ENCODE peak calls at places on chromosome 19, in four cellular contexts. One of them, this sample, is unnamed.

GRCh38 chr19:58059003-58059671 is at the start of gene ZNF135:
- DNase-seq in SK-N-SH: peak
- DNase-seq in HCT116: no peak
- DNase-seq in HepG2: no peak
- DNase-seq in this sample: no peak

GRCh38 chr19:3157096-3157845 is 21.3 kb upstream of the S1PR4 start:
- DNase-seq in HCT116: no peak
- DNase-seq in HepG2: no peak
- DNase-seq in SK-N-SH: no peak
- DNase-seq in this sample: no peak

GRCh38 chr19:38837656-38838121 is 6.1 kb upstream of the ECH1 start:
- DNase-seq in HepG2: peak
- DNase-seq in HCT116: no peak
- DNase-seq in SK-N-SH: no peak
- DNase-seq in this sample: no peak

GRCh38 chr19:8180018-8180417 is 29.2 kb upstream of the CERS4 start:
- DNase-seq in HepG2: no peak
- DNase-seq in HCT116: no peak
- DNase-seq in SK-N-SH: no peak
- DNase-seq in this sample: no peak

GRCh38 chr19:36040495-36040894 is 7.8 kb upstream of the CLIP3 start:
- DNase-seq in SK-N-SH: no peak
- DNase-seq in HepG2: no peak
- DNase-seq in HCT116: no peak
- DNase-seq in this sample: no peak

GRCh38 chr19:17125052-17125727 is 49.6 kb downstream of the MYO9B start:
- DNase-seq in HCT116: no peak
- DNase-seq in SK-N-SH: no peak
- DNase-seq in HepG2: no peak
- DNase-seq in this sample: no peak

GRCh38 chr19:11168568-11168967 is 13.0 kb upstream of the SPC24 start:
- DNase-seq in HepG2: no peak
- DNase-seq in SK-N-SH: no peak
- DNase-seq in HCT116: peak
- DNase-seq in this sample: no peak

GRCh38 chr19:46605356-46605821 is 4.3 kb downstream of the CALM3 start:
- DNase-seq in SK-N-SH: peak
- DNase-seq in HCT116: no peak
- DNase-seq in HepG2: no peak
- DNase-seq in this sample: no peak

GRCh38 chr19:39858541-39858940 is 12.4 kb upstream of the FBL start:
- DNase-seq in HCT116: no peak
- DNase-seq in SK-N-SH: no peak
- DNase-seq in HepG2: peak
- DNase-seq in this sample: no peak

GRCh38 chr19:29677001-29677781 is 11.9 kb downstream of the PLEKHF1 start:
- DNase-seq in HepG2: no peak
- DNase-seq in SK-N-SH: no peak
- DNase-seq in HCT116: no peak
- DNase-seq in this sample: no peak

GRCh38 chr19:29245221-29245620 is 32.3 kb upstream of the UQCRFS1 start:
- DNase-seq in HepG2: no peak
- DNase-seq in HCT116: no peak
- DNase-seq in SK-N-SH: no peak
- DNase-seq in this sample: no peak

GRCh38 chr19:16111909-16112752 is 442 bp downstream of the RAB8A start:
- DNase-seq in HepG2: no peak
- DNase-seq in HCT116: no peak
- DNase-seq in SK-N-SH: no peak
- DNase-seq in this sample: no peak
- TF ChIP-seq POLR2AphosphoS5 in HepG2: peak
- TF ChIP-seq POLR2AphosphoS5 in HCT116: peak
- TF ChIP-seq POLR2AphosphoS5 in SK-N-SH: peak
- TF ChIP-seq POLR2AphosphoS5 in this sample: peak

DNA sequence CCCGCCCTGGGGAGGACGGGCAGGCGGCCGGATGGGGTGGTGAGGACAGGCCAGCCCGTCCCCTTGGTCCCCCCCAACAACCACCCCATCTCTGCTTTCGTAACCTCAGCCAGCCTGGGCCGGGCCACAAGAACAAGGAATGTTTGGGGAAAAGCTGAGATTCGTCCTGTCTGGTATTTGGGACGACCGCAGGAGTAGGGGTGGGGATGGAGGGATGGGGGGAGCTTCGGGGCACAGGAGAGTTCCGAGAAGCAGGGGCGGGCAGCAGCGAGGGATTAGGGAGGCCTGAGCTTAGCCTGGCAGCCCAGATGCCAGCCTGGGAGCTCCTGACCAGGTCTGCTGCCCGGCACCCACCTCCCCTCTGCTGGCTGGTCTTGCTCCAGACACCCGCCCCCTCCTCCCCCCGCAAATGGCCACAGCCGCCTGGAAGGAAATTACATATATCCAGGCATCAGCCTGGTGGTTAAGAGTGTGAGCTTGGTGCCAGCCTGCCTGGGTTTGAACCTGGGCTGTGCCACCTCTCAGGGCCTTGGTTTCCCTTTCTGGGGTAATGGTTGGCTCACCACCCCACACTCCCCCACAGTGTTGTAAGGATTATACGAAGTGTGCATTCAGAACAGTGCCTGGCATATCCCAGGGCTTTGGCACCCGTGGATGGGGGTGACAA is at the start of gene PODNL1:
- DNase-seq in SK-N-SH: peak
- DNase-seq in HepG2: no peak
- DNase-seq in HCT116: no peak
- DNase-seq in this sample: no peak
- H3K27ac ChIP-seq in SK-N-SH: peak
- H3K27ac ChIP-seq in HepG2: no peak
- H3K27ac ChIP-seq in HCT116: no peak
- H3K27ac ChIP-seq in this sample: no peak

GRCh38 chr19:9913237-9914000 is 22.9 kb downstream of the OLFM2 start:
- DNase-seq in SK-N-SH: peak
- DNase-seq in HCT116: no peak
- DNase-seq in HepG2: no peak
- DNase-seq in this sample: no peak

GRCh38 chr19:9914001-9914314 is 22.4 kb downstream of the OLFM2 start:
- DNase-seq in HepG2: no peak
- DNase-seq in SK-N-SH: no peak
- DNase-seq in HCT116: no peak
- DNase-seq in this sample: no peak

GRCh38 chr19:9912551-9913236 is 23.6 kb downstream of the OLFM2 start:
- DNase-seq in HepG2: no peak
- DNase-seq in HCT116: no peak
- DNase-seq in SK-N-SH: peak
- DNase-seq in this sample: no peak

GRCh38 chr19:9916719-9917118 is 19.6 kb downstream of the OLFM2 start:
- DNase-seq in SK-N-SH: no peak
- DNase-seq in HCT116: no peak
- DNase-seq in HepG2: no peak
- DNase-seq in this sample: no peak

DNA sequence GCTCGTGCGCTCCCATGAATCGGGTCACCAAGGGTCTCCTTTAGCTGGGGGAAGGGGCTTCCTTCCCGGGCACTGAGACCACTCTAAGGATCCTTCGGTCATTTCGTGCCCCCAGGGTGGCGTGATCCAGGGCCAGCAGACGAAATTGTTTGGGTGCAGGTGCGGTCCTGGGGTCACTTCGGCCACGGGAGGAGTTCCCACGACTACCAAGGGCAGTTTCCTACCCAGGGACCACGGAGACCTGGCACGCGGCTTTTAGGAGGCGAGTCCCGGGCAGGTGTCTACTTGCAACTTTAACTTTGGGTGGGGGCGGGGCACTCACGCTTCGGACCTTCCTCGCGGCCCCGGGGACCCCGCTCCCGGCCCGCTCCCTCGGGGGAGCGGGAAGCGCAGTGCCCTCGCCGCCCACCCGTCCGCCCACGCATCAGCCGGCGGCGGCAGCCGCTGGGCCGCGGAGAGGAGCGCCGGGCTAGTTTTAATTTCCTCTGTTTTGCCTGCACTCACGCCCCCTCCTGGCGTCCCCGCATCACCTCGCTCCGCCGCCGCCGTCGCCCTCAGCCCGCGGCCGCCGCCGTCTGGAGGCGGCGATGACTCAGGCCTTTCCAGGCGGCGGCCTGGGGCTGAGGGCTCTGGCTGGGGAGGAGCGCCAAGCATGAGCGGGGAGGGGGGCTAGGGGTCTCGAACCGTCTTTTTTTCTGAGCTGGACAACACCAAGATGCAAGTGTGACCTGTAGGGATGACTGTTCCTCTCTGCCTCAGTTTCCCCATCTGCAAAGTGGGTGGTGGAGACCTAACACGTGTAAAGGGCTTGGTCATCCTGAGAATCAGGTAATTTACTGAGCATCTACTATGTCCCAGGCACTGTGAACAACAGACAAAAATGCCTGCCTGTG is 21.8 kb downstream of the OLFM2 start:
- DNase-seq in SK-N-SH: peak
- DNase-seq in HCT116: peak
- DNase-seq in HepG2: peak
- DNase-seq in this sample: no peak
- H3K9ac ChIP-seq in SK-N-SH: peak
- H3K9ac ChIP-seq in HCT116: peak
- H3K9ac ChIP-seq in HepG2: peak
- H3K9ac ChIP-seq in this sample: peak

DNA sequence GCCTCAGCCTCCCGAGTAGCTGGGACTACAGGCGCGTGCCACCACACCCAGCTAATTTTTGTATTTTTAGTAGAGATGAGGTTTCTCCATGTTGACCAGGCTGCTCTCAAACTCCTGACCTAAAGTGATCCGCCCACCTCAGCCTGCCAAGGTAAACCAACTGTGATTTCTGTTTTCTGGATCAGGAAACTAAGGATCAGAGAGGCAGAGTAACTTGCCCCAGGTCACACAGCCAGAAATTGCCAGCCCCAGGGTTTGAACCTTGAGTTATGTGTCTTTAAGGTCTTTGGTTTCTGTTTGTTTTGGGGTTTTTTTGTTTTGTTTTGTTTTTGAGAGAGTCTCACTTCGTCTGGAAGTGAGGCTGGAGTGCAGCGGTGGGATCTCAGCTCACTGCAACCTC is 4.2 kb upstream of the PLIN3 start:
- DNase-seq in SK-N-SH: no peak
- DNase-seq in HepG2: no peak
- DNase-seq in HCT116: no peak
- DNase-seq in this sample: no peak
- TF ChIP-seq POLR2AphosphoS5 in SK-N-SH: no peak
- TF ChIP-seq POLR2AphosphoS5 in HepG2: no peak
- TF ChIP-seq POLR2AphosphoS5 in HCT116: no peak
- TF ChIP-seq POLR2AphosphoS5 in this sample: no peak

GRCh38 chr19:34480971-34481821 is at the start of gene WTIP:
- DNase-seq in SK-N-SH: peak
- DNase-seq in HCT116: peak
- DNase-seq in HepG2: peak
- DNase-seq in this sample: no peak

GRCh38 chr19:34482380-34483250 is 1.1 kb downstream of the WTIP start:
- DNase-seq in HCT116: no peak
- DNase-seq in HepG2: no peak
- DNase-seq in SK-N-SH: peak
- DNase-seq in this sample: no peak

GRCh38 chr19:34479396-34479795 is 2.2 kb upstream of the WTIP start:
- DNase-seq in HCT116: no peak
- DNase-seq in SK-N-SH: no peak
- DNase-seq in HepG2: no peak
- DNase-seq in this sample: no peak

GRCh38 chr19:34481861-34482379 is 362 bp downstream of the WTIP start:
- DNase-seq in HCT116: no peak
- DNase-seq in SK-N-SH: peak
- DNase-seq in HepG2: no peak
- DNase-seq in this sample: no peak

GRCh38 chr19:34480491-34480890 is 1.1 kb upstream of the WTIP start:
- DNase-seq in SK-N-SH: no peak
- DNase-seq in HCT116: no peak
- DNase-seq in HepG2: no peak
- DNase-seq in this sample: no peak
- H3K27ac ChIP-seq in SK-N-SH: peak
- H3K27ac ChIP-seq in HCT116: no peak
- H3K27ac ChIP-seq in HepG2: no peak
- H3K27ac ChIP-seq in this sample: no peak